ENCODE peak calls at places on chromosomes 6 and 20, in eight cellular contexts. J is mammary epithelial cell; W is lower leg skin; V is GM12878; Z is CD8-positive, alpha-beta T cell; C is Caco-2; X is AG10803; L is foreskin fibroblast. F is an unnamed sample.
A peak's percentile ranks its signal among the peaks of the same experiment; 100 is the strongest.

GRCh38 chr6:603265-603664 is 53.6 kb downstream of the HUS1B start:
- DNase-seq in L (no peak), Z (no peak), X (no peak), J (no peak), V (no peak), C (no peak), W (no peak), F (no peak)

GRCh38 chr6:138310294-138310693 is 67.4 kb upstream of the SMIM28 start:
- DNase-seq in W (no peak), L (peak; percentile 36), J (no peak), X (no peak), V (no peak), C (no peak), Z (no peak), F (no peak)

GRCh38 chr6:169189686-169190085 is 64.0 kb downstream of the THBS2 start:
- DNase-seq in V (no peak), Z (no peak), C (no peak), X (peak; percentile 57), W (no peak), L (no peak), J (no peak), F (no peak)

GRCh38 chr20:36132802-36133211 is 21.7 kb upstream of the EPB41L1 start:
- DNase-seq in J (no peak), V (no peak), W (no peak), L (peak; percentile 22), X (no peak), Z (no peak), C (no peak), F (no peak)

GRCh38 chr6:13328076-13328874 is at the start of gene TBC1D7:
- DNase-seq in X (peak; percentile 90), L (peak; percentile 97), J (peak; percentile 89), V (peak; percentile 63), Z (peak; percentile 86), C (peak; percentile 94), W (peak; percentile 99), F (peak; percentile 96)

GRCh38 chr6:161038229-161039003 is 46.8 kb downstream of the MAP3K4 start:
- DNase-seq in X (peak; percentile 97), L (peak; percentile 90), V (peak; percentile 72), W (no peak), J (peak; percentile 96), C (no peak), Z (no peak), F (peak; percentile 58)

GRCh38 chr20:47532002-47532401 is 30.3 kb downstream of the NCOA3 start:
- DNase-seq in J (no peak), C (no peak), W (no peak), V (no peak), L (no peak), Z (no peak), X (no peak), F (no peak)

GRCh38 chr20:25277051-25277801 is 29.3 kb downstream of the PYGB start:
- DNase-seq in Z (no peak), J (no peak), C (peak; percentile 30), V (no peak), W (peak; percentile 80), L (no peak), X (no peak), F (no peak)

GRCh38 chr6:165426892-165427291 is 117.5 kb upstream of the C6orf118 start:
- DNase-seq in W (no peak), V (no peak), Z (no peak), C (no peak), L (no peak), X (no peak), J (no peak), F (no peak)

GRCh38 chr6:2611092-2611491 is 139.6 kb downstream of the MYLK4 start:
- DNase-seq in L (peak; percentile 72), X (no peak), J (peak; percentile 17), V (no peak), Z (no peak), C (no peak), W (no peak), F (no peak)

GRCh38 chr6:131116755-131117360 is 18.4 kb upstream of the AKAP7 start:
- DNase-seq in V (no peak), W (no peak), C (no peak), Z (no peak), J (peak; percentile 37), L (peak; percentile 74), X (peak; percentile 63), F (peak; percentile 62)

GRCh38 chr6:37491161-37491829 is 8.4 kb downstream of the CCDC167 start:
- DNase-seq in J (no peak), L (peak; percentile 39), Z (no peak), V (no peak), W (no peak), C (no peak), X (no peak), F (no peak)

GRCh38 chr6:62150048-62150663 is 135.9 kb downstream of the KHDRBS2 start:
- DNase-seq in W (no peak), L (peak; percentile 4), V (no peak), Z (no peak), C (no peak), J (peak; percentile 26), X (peak; percentile 30), F (peak; percentile 43)
- TF ChIP-seq CTCF in W (no peak), L (peak; percentile 47), V (peak; percentile 61), Z (no peak), C (peak; percentile 55), J (peak; percentile 45), X (peak; percentile 39), F (peak; percentile 65)

GRCh38 chr6:122845916-122846632 is 57.0 kb downstream of the SMPDL3A start:
- DNase-seq in L (peak; percentile 51), C (no peak), W (no peak), X (peak; percentile 67), J (no peak), Z (no peak), V (no peak), F (peak; percentile 18)
- H3K4me3 ChIP-seq in L (peak overlapping the region; percentile 28), C (no peak overlapping the region), W (no peak overlapping the region), X (peak overlapping the region; percentile 50), J (no peak overlapping the region), Z (no peak overlapping the region), V (no peak overlapping the region), F (no peak overlapping the region)

DNA sequence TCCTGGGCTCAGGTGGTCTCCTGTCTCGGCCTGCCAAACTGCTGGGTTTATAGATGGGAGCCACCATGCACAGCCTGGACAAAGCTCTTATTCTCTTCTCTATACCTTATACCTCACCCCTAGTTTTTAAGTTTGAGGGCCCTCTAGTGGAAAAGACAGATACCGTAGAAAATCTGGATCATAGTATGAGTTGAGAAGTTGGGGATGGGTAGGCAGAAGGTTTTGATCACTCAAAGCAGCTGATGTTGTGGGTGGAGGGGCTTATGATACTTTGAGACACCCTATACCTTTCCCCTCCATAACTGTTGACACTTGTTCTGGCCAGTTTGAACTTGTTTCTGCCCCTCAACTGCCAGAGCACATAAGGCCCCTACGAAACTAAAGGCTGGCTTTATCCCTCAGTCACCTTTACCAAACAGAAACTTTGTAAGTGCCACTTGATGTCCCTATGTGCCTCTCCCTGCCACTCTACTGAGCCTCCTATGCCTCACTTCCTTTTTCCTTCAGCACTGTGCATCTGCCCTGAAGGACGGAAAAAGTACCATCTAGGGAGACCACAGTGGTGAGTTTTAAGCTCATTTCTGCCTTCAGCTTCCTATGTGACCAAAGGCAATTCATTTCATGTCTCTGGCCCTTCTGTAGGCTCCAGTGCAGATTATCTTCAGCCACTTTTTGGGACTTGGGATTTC is 28.6 kb downstream of the RALY start:
- DNase-seq in C (no peak), W (no peak), J (peak; percentile 15), X (no peak), V (peak; percentile 63), Z (no peak), L (peak; percentile 27), F (peak; percentile 41)
- TF ChIP-seq CTCF in C (peak; percentile 51), W (no peak), J (peak; percentile 25), X (peak; percentile 39), V (peak; percentile 48), Z (peak; percentile 50), L (peak; percentile 21), F (peak; percentile 37)

DNA sequence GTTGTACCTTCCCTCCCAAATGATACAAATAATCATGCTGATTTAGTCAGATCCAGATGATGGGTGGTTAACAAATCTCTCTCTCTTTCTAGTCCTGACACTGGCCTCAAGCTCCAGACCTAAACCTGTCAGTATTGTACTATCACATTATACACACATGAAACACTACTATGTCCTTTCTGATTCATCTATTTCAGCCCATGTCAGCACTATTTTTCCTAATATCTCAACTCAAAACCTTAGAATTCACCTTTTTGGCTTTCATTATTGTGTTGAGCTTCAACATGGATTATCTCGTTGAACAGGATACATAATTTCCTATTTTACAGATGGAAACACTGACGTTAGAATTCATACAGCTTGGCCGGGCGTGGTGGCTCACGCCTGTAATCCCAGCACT is 3.5 kb downstream of the PIGU start:
- DNase-seq in L (no peak), V (no peak), C (no peak), W (no peak), J (no peak), X (no peak), Z (no peak), F (no peak)
- H3K4me3 ChIP-seq in L (no peak overlapping the region), V (no peak overlapping the region), C (no peak overlapping the region), W (no peak overlapping the region), J (no peak overlapping the region), X (no peak overlapping the region), Z (no peak overlapping the region), F (no peak overlapping the region)

GRCh38 chr20:63808964-63809674 is 21.9 kb downstream of the ZBTB46 start:
- DNase-seq in L (no peak), W (no peak), Z (no peak), C (no peak), V (no peak), J (no peak), X (no peak), F (no peak)
- TF ChIP-seq CTCF in L (no peak), W (no peak), Z (no peak), C (no peak), V (no peak), J (no peak), X (no peak), F (no peak)

DNA sequence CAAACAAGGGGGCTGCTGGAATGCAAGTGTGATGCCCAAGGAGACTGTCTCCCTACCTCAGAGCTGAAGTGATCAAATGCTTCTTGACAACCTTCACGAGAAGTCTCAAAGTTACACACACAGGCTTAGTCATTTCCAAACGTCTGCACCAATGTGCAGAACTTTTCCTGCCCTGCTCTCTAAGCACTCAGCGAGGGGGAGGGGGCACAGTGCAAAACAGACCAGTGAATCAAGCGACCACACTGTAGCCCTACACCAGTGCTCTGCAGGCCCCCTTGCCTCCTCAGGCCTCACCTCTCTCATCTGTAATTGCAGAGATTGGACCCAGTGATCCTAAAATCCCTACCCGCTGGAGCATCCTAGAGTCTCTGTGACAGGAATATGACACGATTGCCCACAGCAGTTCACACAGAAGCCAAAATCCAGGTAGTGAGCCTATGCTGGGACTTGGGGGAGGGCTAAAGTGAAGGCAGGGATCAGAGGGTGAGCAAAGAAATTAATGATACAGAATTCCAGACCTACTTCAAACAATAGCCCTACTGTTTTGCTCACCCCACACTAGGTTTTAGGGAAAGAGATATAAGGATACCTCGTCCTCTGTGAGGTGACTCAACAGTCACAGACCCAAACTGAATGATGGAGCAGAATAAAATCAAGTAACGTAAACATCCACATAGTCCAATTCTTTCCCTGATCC is 56.4 kb downstream of the ATXN1 start:
- DNase-seq in C (no peak), L (peak; percentile 70), Z (no peak), V (no peak), X (no peak), W (peak; percentile 68), J (peak; percentile 66), F (peak; percentile 46)
- H3K4me3 ChIP-seq in C (no peak overlapping the region), L (peak overlapping the region; percentile 30), Z (no peak overlapping the region), V (no peak overlapping the region), X (peak overlapping the region; percentile 40), W (no peak overlapping the region), J (no peak overlapping the region), F (no peak overlapping the region)

F was measured in GM12865.